ENCODE peak calls at places on chromosome 5, in seven cellular contexts. V, K, N, Z, P, D and X are unnamed samples.

GRCh38 chr5:55593115-55593472 is 58.3 kb upstream of the PLPP1 start:
- DNase-seq in K (no peak), N (no peak), P (no peak), V (no peak), Z (peak; percentile 67), D (no peak), X (no peak)

GRCh38 chr5:10604975-10605374 is 41.1 kb downstream of the ANKRD33B start:
- DNase-seq in N (no peak), K (no peak), V (no peak), P (no peak), Z (no peak), D (no peak), X (no peak)

GRCh38 chr5:140677947-140678346 is 4.6 kb upstream of the DND1 start:
- DNase-seq in Z (no peak), D (no peak), N (no peak), V (no peak), P (no peak), K (no peak), X (no peak)

GRCh38 chr5:98999631-99000030 is 70.8 kb upstream of the CHD1 start:
- DNase-seq in V (no peak), D (no peak), N (no peak), K (no peak), P (no peak), Z (no peak), X (no peak)

GRCh38 chr5:106875591-106876297 is 795.0 kb downstream of the EFNA5 start:
- DNase-seq in D (no peak), P (no peak), N (peak; percentile 60), V (peak; percentile 4), Z (no peak), K (peak; percentile 58), X (peak; percentile 4)

GRCh38 chr5:148446591-148446990 is 62.8 kb downstream of the FBXO38 start:
- DNase-seq in V (no peak), Z (no peak), N (no peak), D (no peak), K (no peak), P (no peak), X (no peak)

GRCh38 chr5:149161026-149161687 is 19.9 kb downstream of the ABLIM3 start:
- DNase-seq in V (no peak), K (no peak), D (no peak), N (no peak), P (no peak), Z (no peak), X (no peak)

GRCh38 chr5:125160787-125161502 is 414.5 kb upstream of the ZNF608 start:
- DNase-seq in N (no peak), K (no peak), V (no peak), P (no peak), D (peak; percentile 21), Z (no peak), X (no peak)

GRCh38 chr5:77623341-77623740 is 15.2 kb downstream of the OTP start:
- DNase-seq in V (no peak), Z (no peak), D (no peak), K (no peak), N (no peak), P (no peak), X (no peak)

GRCh38 chr5:122142480-122142879 is 13.1 kb downstream of the ZNF474 start:
- DNase-seq in V (no peak), Z (no peak), K (peak; percentile 20), D (no peak), N (no peak), P (no peak), X (no peak)

GRCh38 chr5:124309241-124309977 is 437.0 kb downstream of the ZNF608 start:
- DNase-seq in K (no peak), P (no peak), D (no peak), V (no peak), N (no peak), Z (no peak), X (no peak)

GRCh38 chr5:149549461-149550266 is 1.6 kb downstream of the CSNK1A1 start:
- DNase-seq in D (no peak), V (no peak), K (peak; percentile 55), P (peak; percentile 37), N (peak; percentile 51), Z (no peak), X (peak; percentile 77)

GRCh38 chr5:33877483-33877882 is 14.3 kb downstream of the ADAMTS12 start:
- DNase-seq in K (no peak), N (no peak), Z (no peak), V (no peak), P (no peak), D (no peak), X (no peak)

GRCh38 chr5:102547659-102548058 is 48.9 kb upstream of the SLCO6A1 start:
- DNase-seq in D (no peak), P (no peak), K (no peak), V (no peak), N (no peak), Z (no peak), X (no peak)

GRCh38 chr5:38101897-38102296 is 156.5 kb upstream of the EGFLAM start:
- DNase-seq in K (no peak), Z (no peak), P (no peak), N (no peak), V (no peak), D (no peak), X (no peak)

GRCh38 chr5:4868140-4868735 is 271.9 kb upstream of the ADAMTS16 start:
- DNase-seq in P (peak; percentile 66), D (peak; percentile 81), N (peak; percentile 55), K (peak; percentile 52), Z (no peak), V (peak; percentile 82), X (peak; percentile 60)

GRCh38 chr5:110644357-110644756 is 82.1 kb downstream of the TMEM232 start:
- DNase-seq in P (no peak), K (no peak), D (no peak), V (no peak), N (no peak), Z (no peak), X (no peak)

GRCh38 chr5:173954671-173955605 is 34.0 kb upstream of the C5orf47 start:
- DNase-seq in V (no peak), N (peak; percentile 23), D (no peak), P (no peak), K (no peak), Z (no peak), X (no peak)
- TF ChIP-seq POLR2A in V (no peak), N (no peak), D (no peak), P (no peak), K (no peak), Z (no peak), X (no peak)

GRCh38 chr5:180799902-180800801 is 2.5 kb downstream of the MGAT1 start:
- DNase-seq in D (peak; percentile 19), P (no peak), N (no peak), K (peak; percentile 25), V (peak; percentile 83), Z (no peak), X (peak; percentile 48)
- TF ChIP-seq POLR2A in D (no peak), P (no peak), N (no peak), K (no peak), V (no peak), Z (no peak), X (no peak)

GRCh38 chr5:116375926-116376325 is 198.7 kb downstream of the SEMA6A start:
- DNase-seq in K (no peak), N (no peak), P (no peak), V (no peak), Z (no peak), D (no peak), X (no peak)

GRCh38 chr5:116379306-116379705 is 195.3 kb downstream of the SEMA6A start:
- DNase-seq in V (no peak), Z (no peak), D (no peak), N (no peak), P (no peak), K (no peak), X (no peak)

GRCh38 chr5:116380615-116381014 is 194.0 kb downstream of the SEMA6A start:
- DNase-seq in D (no peak), N (no peak), P (no peak), Z (no peak), K (no peak), V (no peak), X (no peak)

GRCh38 chr5:116377276-116378006 is 197.2 kb downstream of the SEMA6A start:
- DNase-seq in Z (no peak), N (no peak), P (no peak), K (no peak), D (no peak), V (no peak), X (no peak)

GRCh38 chr5:116378007-116378831 is 196.4 kb downstream of the SEMA6A start:
- DNase-seq in Z (no peak), V (no peak), D (no peak), N (no peak), K (no peak), P (no peak), X (no peak)
- TF ChIP-seq POLR2A in Z (no peak), V (no peak), D (no peak), N (no peak), K (no peak), P (no peak), X (no peak)

GRCh38 chr5:146369691-146370090 is 31.1 kb downstream of the POU4F3 start:
- DNase-seq in Z (no peak), N (no peak), K (no peak), D (no peak), P (no peak), V (peak; percentile 53), X (no peak)

GRCh38 chr5:146368137-146368536 is 29.5 kb downstream of the POU4F3 start:
- DNase-seq in V (no peak), N (no peak), Z (peak; percentile 8), D (no peak), K (peak; percentile 11), P (no peak), X (no peak)

GRCh38 chr5:146365618-146366017 is 27.0 kb downstream of the POU4F3 start:
- DNase-seq in K (no peak), D (no peak), Z (no peak), V (no peak), P (no peak), N (no peak), X (no peak)

DNA sequence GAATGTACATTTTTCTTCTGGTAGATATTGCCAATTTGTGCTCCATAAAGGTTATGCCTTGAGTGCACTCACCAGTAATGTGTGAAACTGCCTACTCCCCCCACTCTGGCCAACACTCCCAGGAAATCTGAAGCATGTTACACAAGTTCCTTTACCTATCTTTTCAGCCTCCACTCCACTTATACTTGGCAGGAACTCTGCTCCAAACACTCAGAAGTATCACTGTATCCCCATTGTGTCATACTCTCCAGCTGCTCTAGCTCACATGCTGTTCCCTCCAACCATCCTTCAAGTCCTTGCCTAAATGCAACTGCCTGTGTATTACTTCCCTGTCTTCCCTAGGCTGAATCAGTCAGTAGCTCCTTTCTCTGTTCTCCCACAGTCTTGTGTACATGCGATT is 28.3 kb downstream of the POU4F3 start:
- DNase-seq in N (no peak), V (no peak), K (no peak), P (no peak), Z (no peak), D (no peak), X (no peak)
- TF ChIP-seq POLR2A in N (no peak), V (no peak), K (no peak), P (no peak), Z (no peak), D (no peak), X (no peak)

DNA sequence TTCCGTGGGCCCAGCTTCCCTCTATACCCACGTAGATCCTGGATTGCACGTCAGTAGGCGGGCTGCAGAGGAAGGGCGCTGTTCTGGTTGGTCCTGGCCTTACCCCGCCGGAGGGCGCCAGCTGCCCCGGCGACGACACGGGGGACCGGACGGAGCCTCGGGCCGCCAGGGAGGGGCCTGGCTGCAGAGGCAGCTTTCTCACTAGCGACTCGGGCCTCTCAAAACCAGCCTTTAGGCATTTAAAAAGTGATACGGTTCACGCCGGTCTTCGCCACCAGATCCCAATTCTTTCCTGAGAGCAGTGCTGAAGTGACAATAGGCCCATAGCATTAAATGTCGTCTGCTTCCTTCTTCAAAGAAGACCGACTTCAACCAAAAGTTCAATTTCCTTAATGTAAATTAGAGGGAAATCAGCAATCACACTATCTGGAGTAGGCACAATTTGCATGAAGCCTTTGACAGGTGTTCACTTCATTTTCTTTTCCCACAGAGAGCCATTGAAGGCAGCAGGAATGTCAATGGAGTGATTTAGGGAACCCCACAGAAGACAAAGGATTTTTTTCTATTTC is 17.6 kb upstream of the UBE2D2 start:
- DNase-seq in N (no peak), P (peak; percentile 65), Z (no peak), K (no peak), V (no peak), D (no peak), X (peak; percentile 63)
- TF ChIP-seq POLR2A in N (no peak), P (no peak), Z (no peak), K (no peak), V (no peak), D (no peak), X (no peak)